ENCODE peak calls at places on chromosomes 4 and X, in eight cellular contexts. M is sigmoid colon; C is astrocyte; F is hepatocyte; J is PC-9; I is CD4-positive, CD25-positive, alpha-beta regulatory T cell; E is tibial artery; S is CD4-positive, alpha-beta memory T cell. Y is an unnamed sample.

GRCh38 chrX:71111851-71112468 is 583 bp upstream of the IL2RG start:
- DNase-seq in E (no peak), I (no peak), S (no peak), F (no peak), J (no peak), C (no peak), M (no peak), Y (no peak)

GRCh38 chrX:118520206-118520857 is 24.7 kb downstream of the DOCK11 start:
- DNase-seq in C (peak; percentile 67), I (no peak), J (no peak), S (no peak), M (no peak), F (no peak), E (no peak), Y (peak; percentile 45)

GRCh38 chr4:23819041-23819511 is 70.8 kb downstream of the PPARGC1A start:
- DNase-seq in S (no peak), I (no peak), E (no peak), J (no peak), C (peak; percentile 53), M (no peak), F (peak; percentile 11), Y (peak; percentile 38)

GRCh38 chr4:107937040-107937439 is 5.7 kb downstream of the CYP2U1 start:
- DNase-seq in I (no peak), S (no peak), C (no peak), E (no peak), J (no peak), F (no peak), M (no peak), Y (no peak)

GRCh38 chrX:71128915-71129765 is 10.7 kb downstream of the MED12 start:
- DNase-seq in C (peak; percentile 16), E (peak; percentile 51), S (peak; percentile 80), I (peak; percentile 62), F (peak; percentile 71), M (peak; percentile 80), J (peak; percentile 45), Y (peak; percentile 12)

GRCh38 chrX:1009771-1010170 is 202.7 kb downstream of the CRLF2 start:
- DNase-seq in J (no peak), E (no peak), M (no peak), C (no peak), I (no peak), F (no peak), S (no peak), Y (no peak)

GRCh38 chr4:157978680-157979361 is 194.0 kb downstream of the GASK1B start:
- DNase-seq in E (peak; percentile 23), F (peak; percentile 80), I (no peak), J (peak; percentile 22), M (no peak), S (peak; percentile 19), C (peak; percentile 46), Y (peak; percentile 63)

GRCh38 chrX:82163701-82164100 is 961.8 kb downstream of the SH3BGRL start:
- DNase-seq in I (no peak), M (no peak), J (no peak), C (no peak), S (no peak), E (no peak), F (no peak), Y (no peak)

GRCh38 chr4:99033956-99034355 is 38.4 kb downstream of the METAP1 start:
- DNase-seq in J (no peak), F (no peak), I (no peak), E (no peak), M (no peak), C (peak; percentile 73), S (no peak), Y (no peak)

GRCh38 chr4:135718019-135718418 is 1516.4 kb upstream of the PABPC4L start:
- DNase-seq in J (no peak), E (no peak), M (no peak), S (no peak), C (no peak), I (no peak), F (no peak), Y (no peak)

GRCh38 chr4:16544251-16544721 is 318.0 kb upstream of the TAPT1 start:
- DNase-seq in J (no peak), E (peak; percentile 26), S (no peak), C (no peak), F (peak; percentile 9), M (peak; percentile 78), I (no peak), Y (no peak)

GRCh38 chr4:89549907-89550306 is 242.3 kb upstream of the GPRIN3 start:
- DNase-seq in M (no peak), S (no peak), J (no peak), I (no peak), F (no peak), E (no peak), C (no peak), Y (no peak)

GRCh38 chr4:13547563-13548041 is 3.3 kb upstream of the NKX3-2 start:
- DNase-seq in F (peak; percentile 41), I (no peak), C (no peak), S (no peak), M (peak; percentile 79), J (no peak), E (no peak), Y (peak; percentile 26)

GRCh38 chrX:123153846-123154335 is 30.2 kb upstream of the GRIA3 start:
- DNase-seq in M (no peak), J (no peak), F (peak; percentile 8), I (no peak), E (no peak), S (no peak), C (peak; percentile 36), Y (peak; percentile 37)

GRCh38 chrX:18039023-18039422 is 177.9 kb upstream of the RAI2 start:
- DNase-seq in I (no peak), S (no peak), M (no peak), C (no peak), F (no peak), E (no peak), J (no peak), Y (no peak)

GRCh38 chr4:41718907-41719306 is 29.6 kb downstream of the PHOX2B start:
- DNase-seq in F (no peak), M (no peak), C (peak; percentile 54), S (no peak), J (no peak), I (no peak), E (no peak), Y (no peak)

GRCh38 chr4:11507920-11508319 is 79.2 kb upstream of the HS3ST1 start:
- DNase-seq in C (no peak), F (no peak), M (no peak), S (no peak), I (no peak), E (no peak), J (no peak), Y (no peak)

GRCh38 chr4:173167793-173168395 is 717 bp upstream of the GALNT7 start:
- DNase-seq in C (peak; percentile 40), M (peak; percentile 67), E (no peak), S (peak; percentile 28), I (peak; percentile 16), F (peak; percentile 60), J (no peak), Y (peak; percentile 61)

GRCh38 chr4:7138223-7139166 is 53.8 kb upstream of the SORCS2 start:
- DNase-seq in S (no peak), E (no peak), I (no peak), J (no peak), F (no peak), C (no peak), M (no peak), Y (no peak)

GRCh38 chr4:155745984-155746383 is 12.8 kb upstream of the GUCY1B1 start:
- DNase-seq in S (no peak), M (no peak), I (no peak), J (no peak), F (peak; percentile 9), E (no peak), C (peak; percentile 64), Y (peak; percentile 22)

DNA sequence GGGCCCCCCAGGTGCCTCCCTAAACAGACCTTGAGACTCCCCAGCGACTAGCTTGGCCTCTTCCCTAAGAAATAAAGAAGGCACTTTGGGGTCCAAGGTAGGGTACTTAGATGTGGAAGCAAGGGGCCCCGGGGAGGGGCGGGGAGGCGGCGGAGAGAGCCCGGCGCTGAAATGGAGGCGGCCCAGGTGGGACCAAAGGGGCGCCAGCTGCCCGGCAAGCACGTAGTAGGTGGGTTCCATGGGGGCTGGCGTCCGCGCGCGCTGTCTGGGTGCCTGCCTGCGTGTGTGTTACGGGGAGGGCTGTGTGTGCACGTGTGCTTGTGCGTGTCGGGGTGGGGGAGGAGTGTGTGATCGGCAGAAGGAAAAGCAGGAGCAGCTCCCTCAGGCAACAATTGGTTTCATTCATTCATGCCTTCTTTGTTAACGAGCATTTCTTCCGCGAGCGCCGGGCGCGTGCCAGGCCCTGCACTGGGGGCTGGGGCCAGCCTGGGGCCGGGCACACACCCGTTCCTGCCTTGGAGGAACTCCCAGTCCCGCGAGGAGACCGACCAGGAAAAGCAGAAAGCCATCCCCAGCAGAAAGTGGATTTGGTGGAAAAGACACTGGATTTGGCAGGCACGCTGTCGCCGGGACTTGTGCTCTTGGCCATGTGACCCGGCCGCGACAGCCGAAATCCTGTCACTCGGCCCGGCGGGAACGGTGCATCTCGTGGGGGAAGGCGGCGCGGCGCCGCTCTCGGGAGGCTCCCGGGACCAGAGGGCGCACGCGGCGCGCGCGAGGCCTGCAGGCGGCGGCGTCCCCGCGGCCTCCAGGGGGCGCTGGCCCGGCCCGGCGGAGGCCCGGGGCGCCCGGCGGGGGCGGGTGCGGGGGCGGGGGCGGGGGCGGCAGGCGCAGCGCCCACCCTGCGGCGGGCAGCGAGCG is 3.3 kb upstream of the DUSP9 start:
- DNase-seq in C (no peak), S (no peak), I (no peak), J (no peak), F (no peak), M (peak; percentile 56), E (no peak), Y (peak; percentile 22)
- H3K4me3 ChIP-seq in C (no peak overlapping the region), S (no peak overlapping the region), I (no peak overlapping the region), J (no peak overlapping the region), F (no peak overlapping the region), M (peak overlapping the region; percentile 25), E (no peak overlapping the region), Y (peak overlapping the region; percentile 22)

DNA sequence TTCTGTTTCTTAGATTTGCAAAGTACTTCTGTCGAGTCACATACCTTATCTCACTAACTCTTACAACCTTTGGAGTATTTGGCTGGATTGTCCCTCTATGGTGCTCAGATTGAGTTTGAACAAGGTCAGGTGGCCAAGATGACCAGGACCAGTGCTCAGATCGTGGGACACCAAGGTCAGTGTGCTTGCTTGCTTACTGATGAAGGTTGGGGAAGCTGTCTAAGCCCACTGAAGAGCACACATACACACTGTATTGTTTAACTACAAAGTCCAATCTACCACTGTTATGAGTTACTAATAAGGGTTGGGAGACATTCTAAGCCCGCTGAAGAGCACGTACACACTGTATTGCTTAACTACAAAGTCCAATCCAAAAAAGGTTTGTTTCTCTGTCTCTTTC is 53.7 kb downstream of the TAB3 start:
- DNase-seq in M (no peak), S (no peak), E (no peak), J (no peak), F (peak; percentile 16), C (no peak), I (no peak), Y (no peak)
- H3K36me3 ChIP-seq in M (peaks cover 23% of the 10 kb centered on the region), S (no peaks in the 10 kb centered on the region), E (peaks cover 8% of the 10 kb centered on the region), J (peaks cover 10% of the 10 kb centered on the region), F (no peaks in the 10 kb centered on the region), C (no peaks in the 10 kb centered on the region), I (peaks cover 23% of the 10 kb centered on the region), Y (no peaks in the 10 kb centered on the region)

GRCh38 chr4:445410-445809 is 53.5 kb downstream of the ZNF721 start:
- DNase-seq in J (no peak), I (no peak), F (no peak), M (no peak), E (no peak), S (no peak), C (no peak), Y (no peak)
- H3K9me3 ChIP-seq in J (peaks cover 96% of the 10 kb centered on the region), I (peaks cover 100% of the 10 kb centered on the region), F (peaks cover 98% of the 10 kb centered on the region), M (peaks cover 62% of the 10 kb centered on the region), E (peaks cover 100% of the 10 kb centered on the region), S (peaks cover 75% of the 10 kb centered on the region), C (peaks cover 49% of the 10 kb centered on the region), Y (peaks cover 69% of the 10 kb centered on the region)

GRCh38 chr4:5052726-5053425 is 1.6 kb downstream of the STK32B start:
- DNase-seq in I (no peak), J (no peak), F (no peak), C (no peak), S (no peak), M (no peak), E (no peak), Y (no peak)
- H3K4me3 ChIP-seq in I (no peak overlapping the region), J (no peak overlapping the region), F (no peak overlapping the region), C (no peak overlapping the region), S (no peak overlapping the region), M (no peak overlapping the region), E (no peak overlapping the region), Y (no peak overlapping the region)

Y was measured in MG63.